ENCODE peak calls at places on chromosomes 2 and 18, in eight cellular contexts. E is HCT116, Z is tibial nerve, B is Peyer's patch, R is suprapubic skin, D is adrenal gland, L is GM12878, S is heart left ventricle. T is an unnamed sample.

GRCh38 chr2:98552499-98553179 is 55.7 kb downstream of the COA5 start:
- DNase-seq in E (no peak), R (no peak), B (no peak), D (no peak), Z (no peak), S (no peak), L (no peak), T (no peak)

GRCh38 chr2:62505649-62506420 is at the start of gene TMEM17:
- DNase-seq in S (peak), L (peak), Z (peak), D (peak), R (peak), E (peak), B (peak), T (peak)

GRCh38 chr2:58870704-58871103 is 629.6 kb upstream of the FANCL start:
- DNase-seq in L (no peak), R (no peak), D (no peak), E (peak), S (no peak), B (no peak), Z (no peak), T (no peak)

GRCh38 chr18:52442686-52443085 is 102.7 kb downstream of the DCC start:
- DNase-seq in L (no peak), R (no peak), B (no peak), E (no peak), Z (no peak), S (no peak), D (no peak), T (no peak)

GRCh38 chr2:102235491-102235890 is 48.7 kb downstream of the IL1RL2 start:
- DNase-seq in B (no peak), L (no peak), E (no peak), Z (no peak), D (no peak), R (no peak), S (no peak), T (no peak)

GRCh38 chr2:237859533-237860272 is at the start of gene RAMP1:
- DNase-seq in B (peak), D (no peak), L (no peak), Z (no peak), S (peak), E (no peak), R (no peak), T (peak)

GRCh38 chr2:138956116-138956515 is 175.9 kb upstream of the NXPH2 start:
- DNase-seq in R (no peak), E (no peak), Z (no peak), B (no peak), L (no peak), D (no peak), S (no peak), T (no peak)

GRCh38 chr18:60962629-60963028 is 370.6 kb upstream of the CDH20 start:
- DNase-seq in D (no peak), E (no peak), S (no peak), R (no peak), Z (no peak), B (no peak), L (no peak), T (no peak)

GRCh38 chr2:20104900-20105545 is 53.6 kb upstream of the LAPTM4A start:
- DNase-seq in L (no peak), D (no peak), E (no peak), R (no peak), S (no peak), B (no peak), Z (no peak), T (peak)

GRCh38 chr2:30989746-30990145 is 148.5 kb downstream of the GALNT14 start:
- DNase-seq in D (no peak), R (no peak), Z (no peak), E (no peak), B (no peak), L (no peak), S (no peak), T (no peak)

GRCh38 chr2:67625671-67626070 is 228.5 kb downstream of the ETAA1 start:
- DNase-seq in B (no peak), S (no peak), R (no peak), D (no peak), E (no peak), Z (no peak), L (no peak), T (no peak)

GRCh38 chr2:175233135-175233719 is 51.7 kb upstream of the ATP5MC3 start:
- DNase-seq in E (no peak), Z (no peak), S (no peak), L (no peak), R (no peak), B (no peak), D (no peak), T (no peak)

GRCh38 chr2:144922519-144922918 is 402.6 kb upstream of the ZEB2 start:
- DNase-seq in R (no peak), S (no peak), L (no peak), E (no peak), Z (no peak), B (no peak), D (no peak), T (no peak)

GRCh38 chr2:144924827-144925226 is 404.9 kb upstream of the ZEB2 start:
- DNase-seq in L (no peak), S (no peak), D (no peak), Z (no peak), R (no peak), E (no peak), B (no peak), T (no peak)

GRCh38 chr2:144925886-144926285 is 406.0 kb upstream of the ZEB2 start:
- DNase-seq in E (no peak), Z (no peak), S (no peak), B (no peak), L (no peak), R (no peak), D (no peak), T (no peak)

DNA sequence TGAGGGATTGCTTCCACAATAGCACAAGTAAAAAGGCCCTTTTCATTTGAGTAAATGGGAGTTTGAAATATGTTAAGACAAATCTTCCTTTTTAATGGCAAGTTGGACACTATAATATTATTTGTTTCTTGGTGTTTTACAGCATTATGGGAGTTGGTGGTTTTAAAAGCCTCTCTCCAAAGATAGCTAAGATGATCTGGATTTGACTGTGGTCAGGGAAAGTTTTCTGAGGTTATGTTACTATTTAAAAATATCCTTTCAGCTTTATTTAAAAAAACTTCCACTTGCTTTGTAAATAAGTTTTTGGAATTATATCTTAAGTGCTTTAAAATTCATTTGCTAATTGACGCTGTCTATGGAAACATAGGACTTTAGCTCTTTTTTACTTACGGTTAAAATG is 401.2 kb upstream of the ZEB2 start:
- DNase-seq in R (no peak), L (no peak), E (no peak), B (no peak), S (no peak), Z (no peak), D (no peak), T (no peak)
- H3K27ac ChIP-seq in R (no peak), L (no peak), E (no peak), B (no peak), S (no peak), Z (no peak), D (no peak), T (no peak)

DNA sequence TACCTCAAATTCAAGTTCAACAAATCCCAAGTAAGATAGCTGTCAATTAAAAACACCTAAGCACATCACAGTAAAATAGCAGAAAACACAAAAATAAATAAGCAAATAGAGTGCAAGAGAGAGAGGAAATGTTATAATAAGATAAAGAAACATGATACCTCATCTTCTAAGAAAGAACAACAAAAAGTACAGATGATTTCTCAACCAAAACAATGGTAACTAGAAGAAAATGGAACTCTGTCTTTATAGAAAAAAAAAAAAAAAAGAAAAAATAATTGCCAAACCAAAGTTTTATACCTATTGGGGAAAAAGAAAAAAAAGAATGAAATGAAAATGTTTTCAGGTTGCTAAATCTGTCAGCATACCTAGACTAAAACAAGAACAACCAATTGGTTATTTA is 1253.5 kb upstream of the CDH2 start:
- DNase-seq in L (no peak), S (no peak), R (no peak), D (no peak), Z (no peak), E (peak), B (no peak), T (no peak)
- TF ChIP-seq POLR2A in L (no peak), S (no peak), R (no peak), D (no peak), Z (no peak), E (no peak), B (no peak), T (no peak)

DNA sequence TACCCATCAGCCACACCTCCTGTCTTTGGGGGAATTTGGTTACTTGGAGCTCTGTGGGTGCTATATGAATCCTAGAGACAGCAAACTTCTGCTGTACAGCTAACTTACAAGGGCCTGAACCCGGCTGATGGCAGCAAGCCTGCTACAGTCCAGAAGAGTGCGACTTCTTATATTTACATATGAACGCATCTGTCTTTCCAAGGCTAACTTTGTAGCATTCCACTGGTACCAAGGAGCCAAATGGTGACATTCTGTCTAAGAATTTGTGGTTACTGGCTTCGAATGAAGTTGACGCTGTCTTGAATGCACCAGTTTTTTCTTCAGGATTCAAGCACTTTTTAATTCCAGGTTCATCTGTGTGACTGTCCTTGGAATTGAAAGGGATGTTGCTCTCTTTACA is 42.5 kb downstream of the THUMPD2 start:
- DNase-seq in E (no peak), S (no peak), Z (no peak), D (no peak), L (no peak), R (no peak), B (no peak), T (no peak)
- H3K27ac ChIP-seq in E (no peak), S (no peak), Z (no peak), D (no peak), L (no peak), R (no peak), B (no peak), T (no peak)

GRCh38 chr2:121345887-121346286 is 60.9 kb upstream of the TFCP2L1 start:
- DNase-seq in L (no peak), D (no peak), E (no peak), R (peak), S (no peak), B (no peak), Z (no peak), T (no peak)

GRCh38 chr2:121346407-121346806 is 61.4 kb upstream of the TFCP2L1 start:
- DNase-seq in L (no peak), Z (no peak), D (no peak), E (no peak), B (no peak), R (peak), S (no peak), T (no peak)

GRCh38 chr2:121345101-121345500 is 60.1 kb upstream of the TFCP2L1 start:
- DNase-seq in D (no peak), S (no peak), E (no peak), B (no peak), R (peak), Z (no peak), L (no peak), T (no peak)

GRCh38 chr2:121348128-121348740 is 63.2 kb upstream of the TFCP2L1 start:
- DNase-seq in Z (no peak), B (no peak), E (no peak), D (no peak), S (no peak), R (peak), L (no peak), T (peak)

DNA sequence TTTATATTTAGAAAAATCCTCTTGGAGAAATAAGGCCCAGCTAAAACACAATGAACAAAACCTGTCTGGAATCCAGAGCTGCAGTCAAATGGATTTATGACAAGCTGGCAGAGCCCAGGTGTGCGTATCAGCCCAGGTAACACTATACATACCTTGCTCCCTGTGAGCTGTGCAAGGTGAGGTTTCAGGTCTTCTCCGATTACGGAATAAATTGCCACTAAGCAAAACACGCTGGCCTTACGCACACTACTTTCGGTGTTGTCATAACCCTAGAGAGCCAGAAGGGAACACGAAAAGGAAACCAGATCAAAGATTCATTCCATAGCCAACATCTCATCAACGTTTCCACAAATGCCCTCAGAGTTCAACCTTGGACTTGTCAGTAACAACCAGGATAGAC is 61.9 kb upstream of the TFCP2L1 start:
- DNase-seq in Z (no peak), D (no peak), E (no peak), R (peak), L (no peak), B (no peak), S (no peak), T (no peak)
- TF ChIP-seq POLR2A in Z (no peak), D (no peak), E (no peak), R (no peak), L (no peak), B (no peak), S (no peak), T (no peak)

DNA sequence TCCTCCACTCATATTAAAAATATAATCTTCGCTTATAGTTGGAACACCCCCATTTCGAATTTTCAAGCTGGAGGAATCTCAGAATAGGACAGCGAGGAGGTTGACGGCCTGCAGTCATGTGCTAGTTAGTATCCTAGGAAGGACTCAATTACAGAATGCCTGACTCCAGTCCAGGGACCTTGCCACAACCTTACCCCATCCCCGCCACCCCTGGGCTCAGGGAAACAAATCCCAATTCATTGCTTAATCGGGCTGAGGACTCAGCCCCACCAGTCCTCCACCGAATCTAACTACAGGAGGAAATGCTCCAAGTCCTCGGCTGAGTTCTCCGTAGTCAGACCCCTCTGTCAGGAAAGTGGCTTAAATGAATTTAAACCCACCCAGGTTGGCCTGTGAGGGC is 31.7 kb upstream of the ZBTB7C start:
- DNase-seq in S (no peak), R (peak), Z (peak), L (no peak), D (no peak), E (no peak), B (no peak), T (no peak)
- H3K27ac ChIP-seq in S (no peak), R (peak), Z (peak), L (no peak), D (no peak), E (no peak), B (no peak), T (no peak)

GRCh38 chr18:59846814-59847490 is 52.8 kb upstream of the PMAIP1 start:
- DNase-seq in R (no peak), Z (no peak), D (no peak), E (no peak), B (peak), S (no peak), L (peak), T (no peak)
- TF ChIP-seq POLR2A in R (no peak), Z (no peak), D (no peak), E (no peak), B (no peak), S (no peak), L (no peak), T (no peak)

GRCh38 chr2:47002480-47003381 is 87.1 kb upstream of the MCFD2 start:
- DNase-seq in E (no peak), Z (no peak), B (no peak), R (no peak), D (peak), L (no peak), S (no peak), T (no peak)
- H3K27ac ChIP-seq in E (no peak), Z (peak), B (peak), R (peak), D (peak), L (no peak), S (peak), T (peak)

DNA sequence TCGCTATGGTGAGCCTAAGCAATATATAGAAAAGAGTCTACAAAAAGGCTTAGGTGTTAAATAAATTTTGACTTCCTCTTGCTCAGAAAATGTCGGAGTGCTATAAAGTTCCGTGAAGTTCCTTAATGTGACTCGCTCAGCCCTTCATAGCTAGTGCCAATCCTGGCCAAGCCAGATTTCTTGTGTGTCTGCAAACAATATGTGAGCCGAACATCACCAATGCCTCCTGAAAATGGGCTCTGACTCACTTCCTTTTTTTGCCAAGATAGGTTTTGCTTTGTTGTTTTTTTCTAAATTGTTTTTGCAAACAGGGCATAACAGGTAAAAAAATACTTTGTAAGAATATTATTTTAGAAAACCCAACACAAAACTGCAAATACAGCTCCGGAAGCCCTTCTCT is 26.1 kb downstream of the CDC42EP3 start:
- DNase-seq in R (no peak), S (no peak), Z (no peak), E (no peak), D (peak), B (no peak), L (no peak), T (no peak)
- TF ChIP-seq POLR2A in R (no peak), S (no peak), Z (no peak), E (no peak), D (no peak), B (no peak), L (no peak), T (no peak)

GRCh38 chr2:142190805-142191204 is 60.0 kb upstream of the LRP1B start:
- DNase-seq in R (no peak), D (no peak), Z (no peak), L (no peak), B (no peak), S (no peak), E (no peak), T (no peak)

GRCh38 chr2:142188562-142188961 is 57.7 kb upstream of the LRP1B start:
- DNase-seq in S (no peak), B (no peak), L (no peak), Z (no peak), R (no peak), D (no peak), E (no peak), T (no peak)

DNA sequence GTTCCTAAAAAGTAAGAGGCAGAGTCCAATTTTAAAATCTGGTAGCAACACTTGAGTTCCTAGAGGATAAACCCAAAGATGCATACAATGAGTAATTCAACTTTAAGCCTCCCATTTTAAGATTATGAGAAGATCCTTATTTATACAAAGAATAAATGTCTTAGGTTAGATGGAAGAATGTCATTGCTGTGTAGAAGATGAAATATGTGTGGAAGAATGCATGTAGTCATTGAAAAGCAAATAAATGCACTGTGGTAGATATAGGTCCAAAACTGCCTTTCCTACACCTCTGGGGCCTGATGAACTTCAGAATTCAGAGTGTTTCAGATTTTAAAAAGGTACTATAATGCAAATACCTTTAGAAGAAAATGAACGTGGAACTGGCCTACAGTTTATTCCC is 58.7 kb upstream of the LRP1B start:
- DNase-seq in L (no peak), Z (no peak), S (no peak), D (no peak), B (no peak), R (no peak), E (no peak), T (no peak)
- H3K27ac ChIP-seq in L (no peak), Z (no peak), S (no peak), D (no peak), B (no peak), R (no peak), E (no peak), T (no peak)